ENCODE peak calls at places on chromosome 5, in four cellular contexts. F is IMR-90, P is H9, S is H1. K is an unnamed sample.

GRCh38 chr5:36040651-36041536 is 25.8 kb downstream of the UGT3A2 start:
- DNase-seq in F (no peak), P (no peak), S (no peak), K (peak)

GRCh38 chr5:43875741-43876140 is 272.8 kb downstream of the NNT start:
- DNase-seq in F (no peak), P (no peak), S (no peak), K (no peak)

GRCh38 chr5:67290620-67291019 is 94.0 kb upstream of the CD180 start:
- DNase-seq in F (no peak), P (no peak), S (no peak), K (no peak)

GRCh38 chr5:36360311-36360710 is 58.6 kb upstream of the RANBP3L start:
- DNase-seq in F (no peak), P (no peak), S (no peak), K (no peak)

GRCh38 chr5:14593326-14594036 is 11.9 kb downstream of the OTULINL start:
- DNase-seq in F (peak), P (no peak), S (no peak), K (no peak)

GRCh38 chr5:95621839-95622629 is 2.1 kb downstream of the GPR150 start:
- DNase-seq in F (no peak), P (no peak), S (no peak), K (no peak)

GRCh38 chr5:26893078-26893477 is 145.3 kb downstream of the CDH9 start:
- DNase-seq in F (no peak), P (no peak), S (no peak), K (no peak)

GRCh38 chr5:368162-369084 is 46.9 kb downstream of the AHRR start:
- DNase-seq in F (peak), P (peak), S (peak), K (no peak)

GRCh38 chr5:32042571-32042970 is 131.5 kb downstream of the GOLPH3 start:
- DNase-seq in F (no peak), P (no peak), S (no peak), K (no peak)

GRCh38 chr5:57231607-57232006 is 57.7 kb downstream of the GPBP1 start:
- DNase-seq in F (peak), P (no peak), S (no peak), K (no peak)

GRCh38 chr5:96336351-96336985 is 96.6 kb downstream of the PCSK1 start:
- DNase-seq in F (peak), P (peak), S (peak), K (peak)

GRCh38 chr5:91703128-91703527 is 320.0 kb upstream of the ARRDC3 start:
- DNase-seq in F (no peak), P (no peak), S (no peak), K (no peak)

GRCh38 chr5:159971038-159971437 is 37.9 kb upstream of the TTC1 start:
- DNase-seq in F (peak), P (no peak), S (no peak), K (no peak)

GRCh38 chr5:35647128-35647527 is 29.5 kb downstream of the SPEF2 start:
- DNase-seq in F (no peak), P (no peak), S (no peak), K (no peak)

GRCh38 chr5:74402553-74402952 is 238.0 kb downstream of the ENC1 start:
- DNase-seq in F (no peak), P (no peak), S (no peak), K (no peak)

GRCh38 chr5:154729613-154730012 is 25.6 kb upstream of the LARP1 start:
- DNase-seq in F (no peak), P (no peak), S (no peak), K (no peak)

GRCh38 chr5:110269478-110270142 is 456.9 kb downstream of the TMEM232 start:
- DNase-seq in F (no peak), P (no peak), S (no peak), K (no peak)

GRCh38 chr5:55604611-55605067 is 69.9 kb upstream of the PLPP1 start:
- DNase-seq in F (peak), P (no peak), S (peak), K (no peak)

GRCh38 chr5:10653033-10653432 is 89.2 kb downstream of the ANKRD33B start:
- DNase-seq in F (peak), P (no peak), S (no peak), K (no peak)

GRCh38 chr5:147403659-147404640 is 105.9 kb downstream of the DPYSL3 start:
- DNase-seq in F (peak), P (no peak), S (no peak), K (no peak)

GRCh38 chr5:167639213-167639612 is 652.2 kb upstream of the WWC1 start:
- DNase-seq in F (peak), P (no peak), S (no peak), K (peak)

GRCh38 chr5:123690821-123691220 is 178.8 kb downstream of the CSNK1G3 start:
- DNase-seq in F (peak), P (no peak), S (no peak), K (no peak)

GRCh38 chr5:167057665-167058064 is 1233.8 kb upstream of the WWC1 start:
- DNase-seq in F (no peak), P (no peak), S (no peak), K (no peak)

GRCh38 chr5:133706732-133707430 is 94.5 kb upstream of the FSTL4 start:
- DNase-seq in F (no peak), P (peak), S (no peak), K (no peak)

GRCh38 chr5:133702773-133703770 is 90.7 kb upstream of the FSTL4 start:
- DNase-seq in F (no peak), P (peak), S (no peak), K (no peak)

GRCh38 chr5:133705331-133705730 is 93.0 kb upstream of the FSTL4 start:
- DNase-seq in F (no peak), P (no peak), S (no peak), K (no peak)

GRCh38 chr5:133703935-133704334 is 91.6 kb upstream of the FSTL4 start:
- DNase-seq in F (no peak), P (no peak), S (no peak), K (no peak)

DNA sequence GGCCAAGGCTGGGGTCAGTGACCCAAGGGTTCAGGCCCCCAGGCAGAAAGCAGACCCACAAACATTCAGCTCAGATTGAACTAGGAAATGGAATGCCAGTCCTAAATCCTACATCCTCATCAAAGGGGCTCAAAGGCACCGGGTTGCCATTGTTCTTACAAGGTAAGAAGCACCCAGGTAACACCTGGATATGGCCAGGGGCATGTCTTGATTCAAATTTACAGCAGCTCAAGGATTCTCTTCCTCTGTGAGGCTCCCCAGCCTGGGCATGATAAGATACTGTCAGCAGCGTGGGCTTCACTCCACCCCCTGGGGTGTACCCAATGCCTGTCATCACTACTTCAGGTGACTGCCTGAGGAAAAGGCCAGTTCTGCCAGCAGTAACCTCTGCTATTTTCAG is 92.1 kb upstream of the FSTL4 start:
- DNase-seq in F (no peak), P (peak), S (no peak), K (peak)
- H3K56ac ChIP-seq in F (no peak), P (no peak), S (no peak), K (no peak)

GRCh38 chr5:107817436-107817835 is 146.7 kb upstream of the EFNA5 start:
- DNase-seq in F (no peak), P (no peak), S (no peak), K (no peak)

GRCh38 chr5:107812570-107813141 is 141.9 kb upstream of the EFNA5 start:
- DNase-seq in F (peak), P (no peak), S (no peak), K (no peak)

GRCh38 chr5:107814183-107814582 is 143.4 kb upstream of the EFNA5 start:
- DNase-seq in F (no peak), P (no peak), S (no peak), K (no peak)

GRCh38 chr5:107815109-107815508 is 144.4 kb upstream of the EFNA5 start:
- DNase-seq in F (no peak), P (no peak), S (no peak), K (no peak)

GRCh38 chr5:107813559-107813958 is 142.8 kb upstream of the EFNA5 start:
- DNase-seq in F (no peak), P (no peak), S (no peak), K (no peak)
- H3K56ac ChIP-seq in F (no peak), P (no peak), S (no peak), K (no peak)

DNA sequence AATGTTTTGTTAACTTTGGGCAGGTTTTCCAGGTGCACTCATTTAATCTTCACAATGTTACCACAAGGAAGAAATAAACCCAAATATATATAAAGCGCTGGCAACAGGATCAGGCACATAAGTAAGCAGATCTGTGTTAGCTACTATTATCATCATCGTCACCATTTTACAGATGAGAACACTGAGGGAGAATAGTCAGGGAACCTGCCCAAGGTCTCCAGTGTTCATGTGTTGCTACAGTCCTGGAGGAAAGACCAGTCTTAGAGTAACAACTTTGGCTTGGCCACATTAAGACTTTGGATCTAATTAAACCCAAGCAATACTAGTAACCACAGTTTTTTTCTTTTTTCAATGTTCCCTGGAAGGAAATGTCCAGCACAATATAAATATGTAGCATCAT is 11.9 kb downstream of the NREP start:
- DNase-seq in F (no peak), P (no peak), S (no peak), K (no peak)
- H3K56ac ChIP-seq in F (no peak), P (no peak), S (no peak), K (no peak)

DNA sequence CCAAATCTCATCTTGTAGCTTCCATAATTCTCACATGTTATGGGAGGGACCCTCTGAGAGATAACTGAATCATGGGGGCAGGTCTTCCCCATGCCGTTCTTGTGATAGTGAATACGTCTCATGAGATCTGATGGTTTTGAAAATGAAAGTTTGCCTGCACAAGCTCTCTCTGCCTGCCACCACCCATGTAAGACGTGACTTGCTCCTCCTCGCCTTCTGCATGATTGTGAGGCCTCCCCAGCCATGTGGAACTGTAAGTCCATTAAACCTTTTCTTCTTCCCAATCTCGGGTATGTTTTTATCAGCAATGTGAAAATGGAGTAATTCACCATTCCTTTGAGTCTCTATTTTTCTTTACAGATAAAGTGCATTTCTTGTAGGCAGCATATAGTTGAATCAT is 66.9 kb upstream of the FNIP1 start:
- DNase-seq in F (no peak), P (no peak), S (no peak), K (no peak)
- H3K56ac ChIP-seq in F (no peak), P (no peak), S (no peak), K (no peak)

GRCh38 chr5:63825984-63826383 is 136.3 kb downstream of the HTR1A start:
- DNase-seq in F (no peak), P (no peak), S (no peak), K (no peak)
- H3K56ac ChIP-seq in F (no peak), P (no peak), S (no peak), K (no peak)

GRCh38 chr5:180850434-180851078 is 10.5 kb downstream of the ZFP62 start:
- DNase-seq in F (no peak), P (no peak), S (no peak), K (peak)
- H3K56ac ChIP-seq in F (no peak), P (no peak), S (no peak), K (no peak)

GRCh38 chr5:145840458-145841132 is 5.5 kb upstream of the PRELID2 start:
- DNase-seq in F (no peak), P (no peak), S (no peak), K (no peak)

GRCh38 chr5:145838276-145838675 is 3.1 kb upstream of the PRELID2 start:
- DNase-seq in F (no peak), P (no peak), S (no peak), K (peak)

GRCh38 chr5:145835839-145836222 is 689 bp upstream of the PRELID2 start:
- DNase-seq in F (no peak), P (no peak), S (no peak), K (no peak)

GRCh38 chr5:145846087-145846486 is 10.9 kb upstream of the PRELID2 start:
- DNase-seq in F (no peak), P (no peak), S (no peak), K (no peak)

DNA sequence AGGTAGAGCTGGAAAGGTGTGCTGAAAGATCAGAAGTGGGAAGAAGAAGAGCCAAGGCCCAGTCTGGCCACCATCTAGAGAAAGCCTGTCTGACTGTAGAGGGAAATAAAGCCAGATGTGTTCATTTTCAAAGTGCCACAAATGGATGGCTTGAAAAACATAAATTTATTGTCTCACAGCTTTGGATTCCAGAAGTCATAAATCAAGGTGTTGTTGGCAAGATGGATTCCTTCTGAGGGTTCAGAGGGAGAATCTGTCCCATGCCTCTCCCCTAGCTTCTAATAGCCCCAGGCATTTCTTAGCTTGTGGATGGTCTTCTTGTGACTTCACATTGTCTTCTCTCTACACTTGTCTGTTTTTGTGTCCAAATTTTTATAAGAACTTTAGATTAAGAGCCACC is 6.2 kb upstream of the PRELID2 start:
- DNase-seq in F (no peak), P (no peak), S (no peak), K (no peak)
- H3K56ac ChIP-seq in F (no peak), P (no peak), S (no peak), K (no peak)

K was measured in mesendoderm.